ENCODE peak calls at places on chromosome 9, in six cellular contexts. W is heart right ventricle, O is tibial artery, Q is HAP-1, Y is Peyer's patch, Z is upper lobe of right lung. E is an unnamed sample.

GRCh38 chr9:130421802-130422276 is 22.9 kb upstream of the ASS1 start:
- DNase-seq in W (no peak), O (no peak), Q (no peak), Y (no peak), Z (no peak), E (no peak)

GRCh38 chr9:128554155-128554862 is 1.9 kb downstream of the SPTAN1 start:
- DNase-seq in W (peak; percentile 20), O (peak; percentile 70), Q (peak; percentile 65), Y (peak; percentile 68), Z (no peak), E (peak; percentile 85)

GRCh38 chr9:16771352-16771751 is 99.1 kb downstream of the BNC2 start:
- DNase-seq in W (no peak), O (no peak), Q (no peak), Y (no peak), Z (no peak), E (no peak)

GRCh38 chr9:95434116-95435073 is 82.4 kb downstream of the PTCH1 start:
- DNase-seq in W (no peak), O (no peak), Q (no peak), Y (no peak), Z (no peak), E (no peak)

GRCh38 chr9:123586140-123586735 is 230.2 kb downstream of the CRB2 start:
- DNase-seq in W (no peak), O (no peak), Q (no peak), Y (no peak), Z (no peak), E (no peak)

GRCh38 chr9:99137225-99137624 is 32.3 kb downstream of the TGFBR1 start:
- DNase-seq in W (no peak), O (no peak), Q (no peak), Y (no peak), Z (no peak), E (no peak)

GRCh38 chr9:86470326-86470725 is 116.1 kb upstream of the TUT7 start:
- DNase-seq in W (no peak), O (no peak), Q (no peak), Y (no peak), Z (no peak), E (no peak)

GRCh38 chr9:128733256-128733655 is 9.3 kb upstream of the ZDHHC12 start:
- DNase-seq in W (no peak), O (no peak), Q (peak; percentile 91), Y (peak; percentile 83), Z (peak; percentile 78), E (peak; percentile 73)

GRCh38 chr9:14710804-14711203 is 11.7 kb downstream of the CER1 start:
- DNase-seq in W (no peak), O (no peak), Q (no peak), Y (no peak), Z (no peak), E (no peak)

GRCh38 chr9:80951675-80952074 is 737.7 kb downstream of the TLE1 start:
- DNase-seq in W (no peak), O (no peak), Q (no peak), Y (no peak), Z (no peak), E (no peak)

GRCh38 chr9:75238311-75238976 is 150.1 kb downstream of the OSTF1 start:
- DNase-seq in W (no peak), O (no peak), Q (peak; percentile 47), Y (peak; percentile 71), Z (no peak), E (no peak)

GRCh38 chr9:88388203-88388885 is at the start of gene SPIN1:
- DNase-seq in W (peak; percentile 87), O (peak; percentile 88), Q (peak; percentile 45), Y (peak; percentile 92), Z (peak; percentile 94), E (no peak)

GRCh38 chr9:18805386-18805785 is 227.6 kb downstream of the SAXO1 start:
- DNase-seq in W (no peak), O (no peak), Q (no peak), Y (no peak), Z (no peak), E (no peak)

GRCh38 chr9:8172000-8172399 is 372.4 kb upstream of the DMAC1 start:
- DNase-seq in W (no peak), O (no peak), Q (no peak), Y (no peak), Z (no peak), E (no peak)

GRCh38 chr9:37029776-37030590 is 4.1 kb downstream of the PAX5 start:
- DNase-seq in W (no peak), O (no peak), Q (no peak), Y (no peak), Z (no peak), E (no peak)

GRCh38 chr9:85645909-85646627 is 95.7 kb downstream of the AGTPBP1 start:
- DNase-seq in W (no peak), O (no peak), Q (no peak), Y (no peak), Z (no peak), E (no peak)

DNA sequence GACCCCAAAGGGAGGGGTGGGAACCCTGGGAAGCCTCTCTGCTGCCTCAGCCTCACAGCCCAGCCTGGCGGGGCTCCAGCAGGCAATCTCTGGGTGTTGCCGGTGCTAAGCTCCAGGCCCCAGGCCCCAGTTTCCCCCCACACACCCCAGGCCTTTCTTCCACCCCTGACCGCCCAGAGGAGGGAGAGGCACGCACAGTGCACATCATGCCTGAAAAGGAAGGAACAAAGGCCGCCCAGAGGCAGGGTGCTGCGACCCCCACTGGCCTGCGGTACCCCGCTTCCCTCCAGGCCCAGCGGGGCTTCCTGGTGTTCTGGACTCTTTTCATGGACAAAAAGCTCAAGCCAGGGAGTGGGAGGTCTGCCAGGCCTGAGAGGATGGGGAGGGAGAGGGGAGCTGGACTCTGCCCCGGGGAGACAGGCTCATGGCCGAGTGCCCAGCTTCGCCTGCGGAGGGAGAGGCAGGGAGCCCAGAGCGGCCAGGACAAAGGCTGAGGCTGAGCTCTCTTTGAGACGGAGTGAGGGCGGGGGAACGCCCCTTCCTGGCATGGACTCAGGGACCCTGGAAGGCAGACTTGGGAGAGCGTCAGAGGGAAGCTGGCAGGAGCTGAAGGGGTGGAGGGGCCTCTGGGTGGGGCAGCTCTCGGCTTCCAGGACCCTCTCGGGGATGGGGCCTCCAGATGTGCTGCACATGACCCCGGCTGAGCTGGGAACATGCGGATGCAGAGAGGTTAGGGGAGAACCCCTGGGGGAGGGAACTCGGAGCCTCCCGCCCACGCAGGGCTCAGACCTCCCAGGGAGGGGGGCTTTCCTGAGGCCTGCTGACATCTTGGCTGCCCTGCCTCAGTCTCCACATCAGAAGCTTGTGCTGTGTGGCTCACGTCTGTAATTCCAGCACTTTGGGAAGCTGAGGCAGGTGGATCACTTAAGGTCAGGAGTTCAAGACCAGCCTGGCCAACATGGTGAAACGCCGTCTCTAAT is 1.8 kb upstream of the ENTPD2 start:
- DNase-seq in W (peak; percentile 97), O (no peak), Q (no peak), Y (peak; percentile 92), Z (no peak), E (peak; percentile 81)
- H3K27me3 ChIP-seq in W (peaks cover 40% of the 10 kb centered on the region), O (peaks cover 6% of the 10 kb centered on the region), Q (peaks cover 3% of the 10 kb centered on the region), Y (no peaks in the 10 kb centered on the region), Z (peaks cover 32% of the 10 kb centered on the region), E (no peaks in the 10 kb centered on the region)

DNA sequence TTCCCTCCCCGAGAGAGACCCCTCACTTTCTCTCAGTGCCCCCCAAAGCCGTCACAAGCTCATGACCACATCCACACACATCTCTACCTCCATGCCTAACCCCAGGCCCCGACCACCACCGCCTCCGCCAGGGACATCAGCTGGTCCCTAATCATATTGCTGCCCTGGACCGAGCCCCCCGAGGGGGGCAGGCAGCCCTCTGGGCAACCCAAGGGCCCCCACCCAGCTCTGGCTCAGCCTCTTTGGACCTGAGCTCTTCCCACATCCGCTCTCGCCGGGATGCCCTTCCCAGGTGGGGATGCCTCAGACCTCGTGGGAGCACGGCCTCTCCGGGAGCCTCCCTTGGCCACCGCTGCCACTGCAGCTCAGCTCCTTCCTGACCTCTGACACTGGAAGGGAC is 18.5 kb downstream of the LHX3 start:
- DNase-seq in W (no peak), O (no peak), Q (no peak), Y (no peak), Z (no peak), E (no peak)
- H3K4me1 ChIP-seq in W (no peaks in the 10 kb centered on the region), O (no peaks in the 10 kb centered on the region), Q (peaks cover 2% of the 10 kb centered on the region), Y (no peaks in the 10 kb centered on the region), Z (no peaks in the 10 kb centered on the region), E (no peaks in the 10 kb centered on the region)

GRCh38 chr9:114446672-114447450 is 58.4 kb downstream of the WHRN start:
- DNase-seq in W (no peak), O (no peak), Q (no peak), Y (no peak), Z (peak; percentile 23), E (no peak)

GRCh38 chr9:114449236-114449635 is 56.0 kb downstream of the WHRN start:
- DNase-seq in W (no peak), O (no peak), Q (no peak), Y (no peak), Z (no peak), E (no peak)

GRCh38 chr9:114450181-114450580 is 55.1 kb downstream of the WHRN start:
- DNase-seq in W (no peak), O (no peak), Q (no peak), Y (no peak), Z (peak; percentile 47), E (no peak)

GRCh38 chr9:114450833-114451706 is 54.2 kb downstream of the WHRN start:
- DNase-seq in W (no peak), O (no peak), Q (no peak), Y (peak; percentile 63), Z (no peak), E (no peak)

DNA sequence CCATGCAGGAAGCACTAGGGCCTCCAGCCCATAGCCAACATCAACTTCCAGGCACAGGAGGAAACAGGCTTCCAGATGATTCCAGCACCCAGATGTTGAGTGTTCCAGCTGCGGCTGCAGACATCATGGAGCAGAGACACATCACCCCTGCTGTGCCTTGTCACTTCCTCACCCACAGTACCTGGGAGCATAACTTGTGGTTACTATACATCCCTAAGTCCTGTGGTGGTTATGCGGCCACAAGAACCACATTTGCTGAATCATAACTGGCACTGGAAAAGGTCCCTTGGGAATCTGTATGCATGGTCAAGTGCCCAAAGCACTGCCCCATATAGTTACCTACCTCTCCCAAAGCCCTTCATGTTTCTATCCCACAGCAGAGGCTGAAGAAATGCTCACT is 56.6 kb downstream of the WHRN start:
- DNase-seq in W (no peak), O (no peak), Q (no peak), Y (no peak), Z (peak; percentile 38), E (no peak)
- H3K27me3 ChIP-seq in W (peaks cover 15% of the 10 kb centered on the region), O (no peaks in the 10 kb centered on the region), Q (no peaks in the 10 kb centered on the region), Y (no peaks in the 10 kb centered on the region), Z (no peaks in the 10 kb centered on the region), E (no peaks in the 10 kb centered on the region)

GRCh38 chr9:131628821-131629197 is 83.5 kb downstream of the PRRT1B start:
- DNase-seq in W (no peak), O (no peak), Q (no peak), Y (no peak), Z (peak; percentile 50), E (no peak)

GRCh38 chr9:131625848-131626670 is 80.7 kb downstream of the PRRT1B start:
- DNase-seq in W (no peak), O (no peak), Q (no peak), Y (no peak), Z (no peak), E (no peak)

GRCh38 chr9:131625388-131625787 is 80.1 kb downstream of the PRRT1B start:
- DNase-seq in W (no peak), O (no peak), Q (no peak), Y (no peak), Z (no peak), E (no peak)

GRCh38 chr9:131627846-131628820 is 82.8 kb downstream of the PRRT1B start:
- DNase-seq in W (no peak), O (no peak), Q (no peak), Y (peak; percentile 95), Z (peak; percentile 84), E (peak; percentile 68)

GRCh38 chr9:131627326-131627845 is 82.1 kb downstream of the PRRT1B start:
- DNase-seq in W (no peak), O (no peak), Q (no peak), Y (no peak), Z (peak; percentile 53), E (no peak)
- H3K4me1 ChIP-seq in W (peaks cover 33% of the 10 kb centered on the region), O (peaks cover 9% of the 10 kb centered on the region), Q (no peaks in the 10 kb centered on the region), Y (peaks cover 28% of the 10 kb centered on the region), Z (peaks cover 27% of the 10 kb centered on the region), E (peaks cover 51% of the 10 kb centered on the region)

E was measured in right atrium auricular region.